ENCODE peak calls at places on chromosomes 13 and 19, in nine cellular contexts. L, H, T, U, R, V, G, W and F are unnamed samples.

GRCh38 chr19:40690050-40690698 is at the start of gene NUMBL:
- DNase-seq in W (no peak), G (no peak), U (no peak), H (no peak), T (no peak), L (no peak), V (no peak), R (no peak), F (no peak)

GRCh38 chr19:39557791-39558622 is 18.0 kb upstream of the EID2 start:
- DNase-seq in U (no peak), R (peak; percentile 41), V (no peak), G (peak; percentile 54), H (peak; percentile 39), L (peak; percentile 28), W (no peak), T (no peak), F (no peak)

GRCh38 chr19:39411006-39411831 is 1.2 kb upstream of the PLEKHG2 start:
- DNase-seq in G (no peak), L (no peak), W (no peak), U (no peak), V (no peak), T (no peak), H (no peak), R (no peak), F (peak; percentile 79)

GRCh38 chr19:19379527-19379926 is 25.9 kb upstream of the GATAD2A start:
- DNase-seq in T (no peak), G (no peak), H (no peak), W (no peak), U (no peak), V (no peak), R (no peak), L (no peak), F (no peak)

GRCh38 chr13:28558126-28558525 is 63.2 kb upstream of the FLT1 start:
- DNase-seq in W (no peak), V (no peak), H (no peak), L (peak; percentile 95), G (no peak), T (peak; percentile 92), R (peak; percentile 10), U (peak; percentile 78), F (no peak)

GRCh38 chr19:55600336-55601028 is 394 bp downstream of the ZNF524 start:
- DNase-seq in H (no peak), U (no peak), G (peak; percentile 69), T (no peak), V (no peak), R (peak; percentile 65), L (peak; percentile 69), W (peak; percentile 71), F (peak; percentile 57)

GRCh38 chr19:48244289-48244688 is 11.4 kb downstream of the CARD8 start:
- DNase-seq in L (no peak), U (no peak), V (no peak), G (no peak), H (peak; percentile 46), R (no peak), W (no peak), T (no peak), F (no peak)

GRCh38 chr19:42032428-42032827 is 37.6 kb downstream of the GRIK5 start:
- DNase-seq in G (peak; percentile 64), V (no peak), H (no peak), T (no peak), R (no peak), L (no peak), U (no peak), W (no peak), F (no peak)

GRCh38 chr19:11435833-11436313 is 438 bp downstream of the PRKCSH start:
- DNase-seq in H (no peak), V (peak; percentile 46), R (no peak), U (no peak), G (no peak), L (peak; percentile 42), T (no peak), W (no peak), F (no peak)

GRCh38 chr13:113405481-113406300 is 41.8 kb upstream of the GRTP1 start:
- DNase-seq in V (no peak), R (no peak), H (no peak), U (no peak), T (no peak), G (peak; percentile 83), L (no peak), W (no peak), F (no peak)

GRCh38 chr13:30186644-30187431 is 120.5 kb downstream of the KATNAL1 start:
- DNase-seq in U (no peak), T (no peak), H (no peak), V (no peak), R (no peak), G (no peak), W (no peak), L (no peak), F (no peak)

GRCh38 chr13:42275098-42275471 is 3.1 kb downstream of the AKAP11 start:
- DNase-seq in T (no peak), L (no peak), U (no peak), V (peak; percentile 90), R (no peak), G (no peak), W (no peak), H (no peak), F (no peak)

GRCh38 chr13:20772401-20773131 is 1.2 kb downstream of the EEF1AKMT1 start:
- DNase-seq in W (no peak), U (no peak), V (peak; percentile 16), R (no peak), T (no peak), H (no peak), L (peak; percentile 4), G (no peak), F (no peak)

GRCh38 chr13:48066310-48066989 is 28.5 kb downstream of the MED4 start:
- DNase-seq in V (no peak), L (peak; percentile 41), T (no peak), U (no peak), G (no peak), W (no peak), H (no peak), R (no peak), F (no peak)

GRCh38 chr13:101552797-101553196 is 100.3 kb downstream of the ITGBL1 start:
- DNase-seq in W (no peak), L (peak; percentile 80), V (no peak), G (no peak), R (peak; percentile 10), H (no peak), T (peak; percentile 47), U (peak; percentile 47), F (no peak)

GRCh38 chr19:49840736-49841249 is 10.2 kb upstream of the PTOV1 start:
- DNase-seq in H (no peak), G (no peak), R (no peak), L (no peak), T (no peak), U (no peak), V (no peak), W (no peak), F (no peak)

GRCh38 chr13:25699056-25699455 is 327.3 kb downstream of the ATP8A2 start:
- DNase-seq in R (no peak), G (no peak), H (no peak), W (no peak), L (no peak), U (no peak), T (no peak), V (no peak), F (no peak)

GRCh38 chr13:51822106-51822840 is 18.3 kb upstream of the DHRS12 start:
- DNase-seq in L (no peak), V (no peak), W (no peak), G (no peak), H (peak; percentile 39), U (no peak), T (no peak), R (no peak), F (no peak)

GRCh38 chr13:41117859-41118258 is 14.7 kb downstream of the KBTBD6 start:
- DNase-seq in G (no peak), V (no peak), L (no peak), U (no peak), H (no peak), T (no peak), R (no peak), W (no peak), F (no peak)

GRCh38 chr19:48591021-48591420 is 15.5 kb upstream of the SPACA4 start:
- DNase-seq in L (peak; percentile 28), R (no peak), U (no peak), V (no peak), G (no peak), W (no peak), T (no peak), H (no peak), F (peak; percentile 68)

GRCh38 chr19:32675720-32676185 is at the start of gene RGS9BP:
- DNase-seq in U (no peak), R (peak; percentile 85), V (peak; percentile 14), G (no peak), W (peak; percentile 85), H (peak; percentile 52), T (no peak), L (peak; percentile 82), F (peak; percentile 88)

GRCh38 chr19:15251010-15251748 is 18.9 kb upstream of the EPHX3 start:
- DNase-seq in W (peak; percentile 76), V (no peak), U (peak; percentile 44), T (peak; percentile 60), H (no peak), L (peak; percentile 83), R (no peak), G (no peak), F (no peak)

GRCh38 chr13:99873141-99873540 is 98.4 kb downstream of the ZIC5 start:
- DNase-seq in U (no peak), L (no peak), T (no peak), H (no peak), V (no peak), W (no peak), G (no peak), R (no peak), F (no peak)

GRCh38 chr19:741506-742131 is 9.3 kb upstream of the MISP start:
- DNase-seq in G (no peak), V (peak; percentile 82), R (peak; percentile 31), W (no peak), U (no peak), H (no peak), L (peak; percentile 25), T (no peak), F (peak; percentile 56)

GRCh38 chr13:46962286-46962941 is 65.6 kb upstream of the HTR2A start:
- DNase-seq in U (no peak), R (no peak), L (peak; percentile 65), T (no peak), G (no peak), V (peak; percentile 30), H (no peak), W (no peak), F (no peak)